ENCODE peak calls at places on chromosomes 4 and X, in six cellular contexts. One of them, this sample, is unnamed.

GRCh38 chr4:151604238-151604637 is 156.6 kb downstream of the GATB start:
- DNase-seq in HCT116: no peak
- DNase-seq in GM12878: no peak
- DNase-seq in HepG2: no peak
- DNase-seq in K562: no peak
- DNase-seq in SK-N-SH: peak
- DNase-seq in this sample: peak

GRCh38 chrX:49919617-49920016 is 2.8 kb upstream of the CLCN5 start:
- DNase-seq in HCT116: no peak
- DNase-seq in GM12878: no peak
- DNase-seq in HepG2: peak
- DNase-seq in K562: peak
- DNase-seq in SK-N-SH: peak
- DNase-seq in this sample: peak

GRCh38 chrX:63656871-63657580 is 128.0 kb downstream of the ARHGEF9 start:
- DNase-seq in HCT116: no peak
- DNase-seq in GM12878: no peak
- DNase-seq in HepG2: no peak
- DNase-seq in K562: no peak
- DNase-seq in SK-N-SH: no peak
- DNase-seq in this sample: no peak

GRCh38 chrX:15606064-15606590 is 5.4 kb upstream of the ACE2 start:
- DNase-seq in HCT116: no peak
- DNase-seq in GM12878: no peak
- DNase-seq in HepG2: no peak
- DNase-seq in K562: no peak
- DNase-seq in SK-N-SH: no peak
- DNase-seq in this sample: no peak

GRCh38 chrX:135741192-135741715 is 26.7 kb downstream of the CT45A3 start:
- DNase-seq in HCT116: no peak
- DNase-seq in GM12878: no peak
- DNase-seq in HepG2: no peak
- DNase-seq in K562: peak
- DNase-seq in SK-N-SH: no peak
- DNase-seq in this sample: peak

GRCh38 chr4:11748169-11748872 is 319.6 kb upstream of the HS3ST1 start:
- DNase-seq in HCT116: peak
- DNase-seq in GM12878: no peak
- DNase-seq in HepG2: no peak
- DNase-seq in K562: no peak
- DNase-seq in SK-N-SH: no peak
- DNase-seq in this sample: no peak

GRCh38 chr4:77193511-77194236 is 36.7 kb downstream of the CCNG2 start:
- DNase-seq in HCT116: no peak
- DNase-seq in GM12878: peak
- DNase-seq in HepG2: no peak
- DNase-seq in K562: peak
- DNase-seq in SK-N-SH: no peak
- DNase-seq in this sample: no peak

GRCh38 chr4:56909083-56909981 is 1.6 kb downstream of the REST start:
- DNase-seq in HCT116: no peak
- DNase-seq in GM12878: no peak
- DNase-seq in HepG2: peak
- DNase-seq in K562: no peak
- DNase-seq in SK-N-SH: peak
- DNase-seq in this sample: peak

GRCh38 chrX:149487292-149487691 is 17.8 kb downstream of the IDS start:
- DNase-seq in HCT116: no peak
- DNase-seq in GM12878: no peak
- DNase-seq in HepG2: no peak
- DNase-seq in K562: peak
- DNase-seq in SK-N-SH: no peak
- DNase-seq in this sample: no peak

GRCh38 chr4:151745727-151746231 is 15.0 kb downstream of the GATB start:
- DNase-seq in HCT116: no peak
- DNase-seq in GM12878: no peak
- DNase-seq in HepG2: no peak
- DNase-seq in K562: peak
- DNase-seq in SK-N-SH: no peak
- DNase-seq in this sample: no peak

GRCh38 chrX:110156167-110156754 is 153.3 kb downstream of the TMEM164 start:
- DNase-seq in HCT116: no peak
- DNase-seq in GM12878: no peak
- DNase-seq in HepG2: no peak
- DNase-seq in K562: no peak
- DNase-seq in SK-N-SH: no peak
- DNase-seq in this sample: no peak
- TF ChIP-seq JUND in HCT116: no peak
- TF ChIP-seq JUND in GM12878: no peak
- TF ChIP-seq JUND in HepG2: no peak
- TF ChIP-seq JUND in K562: no peak
- TF ChIP-seq JUND in SK-N-SH: no peak
- TF ChIP-seq JUND in this sample: no peak

GRCh38 chr4:2057382-2058065 is 1.6 kb upstream of the NAT8L start:
- DNase-seq in HCT116: no peak
- DNase-seq in GM12878: no peak
- DNase-seq in HepG2: no peak
- DNase-seq in K562: no peak
- DNase-seq in SK-N-SH: no peak
- DNase-seq in this sample: no peak

GRCh38 chr4:2058264-2059033 is 678 bp upstream of the NAT8L start:
- DNase-seq in HCT116: no peak
- DNase-seq in GM12878: no peak
- DNase-seq in HepG2: no peak
- DNase-seq in K562: peak
- DNase-seq in SK-N-SH: peak
- DNase-seq in this sample: no peak

GRCh38 chr4:2059726-2060577 is 825 bp downstream of the NAT8L start:
- DNase-seq in HCT116: no peak
- DNase-seq in GM12878: no peak
- DNase-seq in HepG2: no peak
- DNase-seq in K562: no peak
- DNase-seq in SK-N-SH: peak
- DNase-seq in this sample: no peak

GRCh38 chr4:2060578-2061207 is 1.6 kb downstream of the NAT8L start:
- DNase-seq in HCT116: no peak
- DNase-seq in GM12878: no peak
- DNase-seq in HepG2: no peak
- DNase-seq in K562: no peak
- DNase-seq in SK-N-SH: peak
- DNase-seq in this sample: no peak

DNA sequence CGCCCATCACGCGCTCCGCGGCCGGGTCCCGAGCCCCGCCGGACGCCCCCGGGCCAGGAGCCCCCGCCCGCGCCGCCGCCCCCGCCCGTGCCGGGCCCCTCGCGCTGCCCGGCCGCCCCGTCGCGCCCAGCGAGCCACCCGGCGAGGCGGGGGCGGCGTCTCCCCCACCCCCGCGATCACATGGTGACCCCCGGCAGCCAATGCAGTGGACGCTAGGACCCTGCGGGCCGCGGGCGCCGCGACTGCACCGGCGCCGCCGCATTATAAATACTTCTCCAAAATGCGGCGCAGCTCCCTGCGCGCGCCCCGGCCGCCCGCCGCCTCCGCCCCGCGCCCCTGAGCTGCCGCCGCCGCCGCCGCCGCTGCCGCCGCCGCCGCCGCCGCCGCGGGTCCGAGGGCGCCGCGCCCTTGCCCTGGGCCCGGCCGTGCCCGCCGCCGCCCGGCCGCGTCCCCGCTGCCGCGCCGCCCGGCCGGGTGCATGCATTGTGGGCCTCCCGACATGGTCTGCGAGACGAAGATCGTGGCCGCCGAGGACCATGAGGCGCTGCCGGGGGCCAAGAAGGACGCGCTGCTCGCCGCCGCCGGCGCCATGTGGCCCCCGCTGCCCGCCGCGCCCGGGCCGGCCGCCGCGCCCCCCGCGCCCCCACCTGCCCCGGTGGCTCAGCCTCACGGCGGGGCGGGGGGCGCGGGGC is at the start of gene NAT8L:
- DNase-seq in HCT116: peak
- DNase-seq in GM12878: no peak
- DNase-seq in HepG2: no peak
- DNase-seq in K562: peak
- DNase-seq in SK-N-SH: peak
- DNase-seq in this sample: peak
- TF ChIP-seq JUND in HCT116: no peak
- TF ChIP-seq JUND in GM12878: no peak
- TF ChIP-seq JUND in HepG2: no peak
- TF ChIP-seq JUND in K562: no peak
- TF ChIP-seq JUND in SK-N-SH: no peak
- TF ChIP-seq JUND in this sample: no peak

DNA sequence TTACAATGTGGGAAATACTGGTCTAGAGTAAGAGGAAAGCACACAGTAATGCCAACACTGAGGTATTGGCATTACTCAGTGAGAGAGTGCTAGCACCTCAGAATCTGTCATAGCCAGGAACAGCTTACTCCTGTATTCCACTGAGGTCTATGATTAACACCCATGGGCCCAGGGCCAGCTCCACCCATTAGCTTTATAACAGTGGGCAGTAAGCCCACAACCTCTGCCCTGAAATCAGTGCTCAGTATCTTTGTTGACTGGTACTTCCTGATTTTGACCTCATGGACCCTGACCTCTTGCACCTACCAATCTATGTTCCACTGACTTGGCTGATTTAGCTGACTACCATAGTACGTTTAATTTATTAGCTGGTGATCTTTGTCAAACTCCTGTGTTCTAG is 56.1 kb downstream of the LANCL3 start:
- DNase-seq in HCT116: no peak
- DNase-seq in GM12878: no peak
- DNase-seq in HepG2: no peak
- DNase-seq in K562: no peak
- DNase-seq in SK-N-SH: no peak
- DNase-seq in this sample: no peak
- TF ChIP-seq JUND in HCT116: no peak
- TF ChIP-seq JUND in GM12878: no peak
- TF ChIP-seq JUND in HepG2: no peak
- TF ChIP-seq JUND in K562: no peak
- TF ChIP-seq JUND in SK-N-SH: no peak
- TF ChIP-seq JUND in this sample: no peak

GRCh38 chrX:153361781-153362397 is 27.9 kb downstream of the ZNF275 start:
- DNase-seq in HCT116: no peak
- DNase-seq in GM12878: no peak
- DNase-seq in HepG2: no peak
- DNase-seq in K562: no peak
- DNase-seq in SK-N-SH: no peak
- DNase-seq in this sample: no peak
- TF ChIP-seq JUND in HCT116: no peak
- TF ChIP-seq JUND in GM12878: no peak
- TF ChIP-seq JUND in HepG2: no peak
- TF ChIP-seq JUND in K562: no peak
- TF ChIP-seq JUND in SK-N-SH: no peak
- TF ChIP-seq JUND in this sample: no peak

GRCh38 chr4:2412534-2412884 is 5.9 kb downstream of the ZFYVE28 start:
- DNase-seq in HCT116: no peak
- DNase-seq in GM12878: no peak
- DNase-seq in HepG2: no peak
- DNase-seq in K562: no peak
- DNase-seq in SK-N-SH: no peak
- DNase-seq in this sample: no peak
- TF ChIP-seq JUND in HCT116: no peak
- TF ChIP-seq JUND in GM12878: no peak
- TF ChIP-seq JUND in HepG2: no peak
- TF ChIP-seq JUND in K562: no peak
- TF ChIP-seq JUND in SK-N-SH: no peak
- TF ChIP-seq JUND in this sample: no peak

DNA sequence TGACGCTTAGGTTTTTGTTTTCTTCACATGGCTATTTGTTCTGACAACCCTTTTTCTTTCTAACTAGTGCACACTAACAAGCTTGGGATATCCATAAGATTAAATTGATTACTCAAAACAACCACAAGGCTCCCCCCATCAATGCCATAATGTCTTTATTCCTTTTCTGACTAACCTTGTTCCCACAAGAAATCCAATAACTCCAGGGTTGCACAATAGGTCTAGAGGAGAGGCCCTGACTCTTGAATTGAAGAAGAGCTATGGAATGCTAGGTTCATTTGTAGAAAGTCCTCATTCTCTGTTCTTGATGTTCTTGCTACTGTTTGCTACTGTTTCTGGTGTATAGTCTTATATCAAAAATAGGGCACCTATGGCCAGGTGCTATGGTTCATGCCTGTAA is 71.0 kb downstream of the PRRG1 start:
- DNase-seq in HCT116: no peak
- DNase-seq in GM12878: no peak
- DNase-seq in HepG2: no peak
- DNase-seq in K562: no peak
- DNase-seq in SK-N-SH: no peak
- DNase-seq in this sample: no peak
- TF ChIP-seq JUND in HCT116: no peak
- TF ChIP-seq JUND in GM12878: no peak
- TF ChIP-seq JUND in HepG2: no peak
- TF ChIP-seq JUND in K562: no peak
- TF ChIP-seq JUND in SK-N-SH: no peak
- TF ChIP-seq JUND in this sample: no peak

GRCh38 chr4:72706633-72707032 is 137.6 kb upstream of the ADAMTS3 start:
- DNase-seq in HCT116: no peak
- DNase-seq in GM12878: no peak
- DNase-seq in HepG2: no peak
- DNase-seq in K562: peak
- DNase-seq in SK-N-SH: no peak
- DNase-seq in this sample: no peak

GRCh38 chr4:72701987-72702819 is 133.2 kb upstream of the ADAMTS3 start:
- DNase-seq in HCT116: peak
- DNase-seq in GM12878: no peak
- DNase-seq in HepG2: peak
- DNase-seq in K562: peak
- DNase-seq in SK-N-SH: peak
- DNase-seq in this sample: peak
- TF ChIP-seq JUND in HCT116: no peak
- TF ChIP-seq JUND in GM12878: no peak
- TF ChIP-seq JUND in HepG2: no peak
- TF ChIP-seq JUND in K562: no peak
- TF ChIP-seq JUND in SK-N-SH: no peak
- TF ChIP-seq JUND in this sample: no peak